ENCODE peak calls at places on chromosomes 3 and 15, in five cellular contexts. One of them, this sample, is unnamed.

GRCh38 chr3:9747267-9747666 is 2.5 kb upstream of the OGG1 start:
- DNase-seq in AG09309: no peak
- DNase-seq in aorta: no peak
- DNase-seq in CD8-positive, alpha-beta memory T cell: no peak
- DNase-seq in heart left ventricle: no peak
- DNase-seq in this sample: no peak

GRCh38 chr15:68492855-68493254 is 60.9 kb upstream of the ITGA11 start:
- DNase-seq in CD8-positive, alpha-beta memory T cell: no peak
- DNase-seq in heart left ventricle: no peak
- DNase-seq in AG09309: no peak
- DNase-seq in aorta: no peak
- DNase-seq in this sample: no peak

GRCh38 chr3:146554168-146554760 is 9.9 kb upstream of the PLSCR1 start:
- DNase-seq in CD8-positive, alpha-beta memory T cell: no peak
- DNase-seq in aorta: no peak
- DNase-seq in heart left ventricle: no peak
- DNase-seq in AG09309: no peak
- DNase-seq in this sample: no peak

GRCh38 chr3:4350789-4351163 is 47.6 kb downstream of the SETMAR start:
- DNase-seq in aorta: no peak
- DNase-seq in heart left ventricle: peak
- DNase-seq in CD8-positive, alpha-beta memory T cell: peak
- DNase-seq in AG09309: peak
- DNase-seq in this sample: no peak

GRCh38 chr3:51686512-51687215 is 15.6 kb downstream of the TEX264 start:
- DNase-seq in CD8-positive, alpha-beta memory T cell: peak
- DNase-seq in AG09309: no peak
- DNase-seq in aorta: peak
- DNase-seq in heart left ventricle: peak
- DNase-seq in this sample: peak

GRCh38 chr3:175713263-175713662 is 854.1 kb downstream of the NAALADL2 start:
- DNase-seq in CD8-positive, alpha-beta memory T cell: no peak
- DNase-seq in AG09309: no peak
- DNase-seq in heart left ventricle: no peak
- DNase-seq in aorta: no peak
- DNase-seq in this sample: no peak

GRCh38 chr3:161163297-161163696 is 57.8 kb upstream of the NMD3 start:
- DNase-seq in AG09309: peak
- DNase-seq in CD8-positive, alpha-beta memory T cell: no peak
- DNase-seq in aorta: no peak
- DNase-seq in heart left ventricle: no peak
- DNase-seq in this sample: no peak

GRCh38 chr3:133439563-133439962 is 39.7 kb downstream of the BFSP2 start:
- DNase-seq in heart left ventricle: no peak
- DNase-seq in aorta: no peak
- DNase-seq in AG09309: no peak
- DNase-seq in CD8-positive, alpha-beta memory T cell: no peak
- DNase-seq in this sample: no peak

GRCh38 chr3:61452536-61452991 is 108.8 kb upstream of the PTPRG start:
- DNase-seq in CD8-positive, alpha-beta memory T cell: no peak
- DNase-seq in heart left ventricle: no peak
- DNase-seq in AG09309: no peak
- DNase-seq in aorta: no peak
- DNase-seq in this sample: no peak

GRCh38 chr15:76752549-76752948 is 152.6 kb downstream of the SCAPER start:
- DNase-seq in heart left ventricle: no peak
- DNase-seq in aorta: no peak
- DNase-seq in AG09309: no peak
- DNase-seq in CD8-positive, alpha-beta memory T cell: no peak
- DNase-seq in this sample: no peak

GRCh38 chr3:155420869-155421486 is 127.5 kb upstream of the STRIT1 start:
- DNase-seq in CD8-positive, alpha-beta memory T cell: no peak
- DNase-seq in AG09309: no peak
- DNase-seq in aorta: no peak
- DNase-seq in heart left ventricle: no peak
- DNase-seq in this sample: no peak

GRCh38 chr3:71430941-71431552 is 152.5 kb downstream of the FOXP1 start:
- DNase-seq in heart left ventricle: no peak
- DNase-seq in CD8-positive, alpha-beta memory T cell: no peak
- DNase-seq in AG09309: no peak
- DNase-seq in aorta: no peak
- DNase-seq in this sample: no peak

GRCh38 chr3:134965849-134966248 is 170.8 kb downstream of the EPHB1 start:
- DNase-seq in AG09309: no peak
- DNase-seq in heart left ventricle: no peak
- DNase-seq in CD8-positive, alpha-beta memory T cell: no peak
- DNase-seq in aorta: no peak
- DNase-seq in this sample: no peak

GRCh38 chr3:194573680-194574437 is 59.4 kb downstream of the TMEM44 start:
- DNase-seq in AG09309: no peak
- DNase-seq in heart left ventricle: peak
- DNase-seq in CD8-positive, alpha-beta memory T cell: no peak
- DNase-seq in aorta: no peak
- DNase-seq in this sample: peak

GRCh38 chr15:73873889-73874511 is 636 bp downstream of the TBC1D21 start:
- DNase-seq in aorta: no peak
- DNase-seq in heart left ventricle: no peak
- DNase-seq in CD8-positive, alpha-beta memory T cell: no peak
- DNase-seq in AG09309: peak
- DNase-seq in this sample: no peak

GRCh38 chr3:99711361-99711760 is 73.0 kb downstream of the COL8A1 start:
- DNase-seq in AG09309: no peak
- DNase-seq in aorta: peak
- DNase-seq in heart left ventricle: no peak
- DNase-seq in CD8-positive, alpha-beta memory T cell: no peak
- DNase-seq in this sample: no peak

GRCh38 chr3:182979103-182979697 is 1.1 kb downstream of the DCUN1D1 start:
- DNase-seq in heart left ventricle: no peak
- DNase-seq in aorta: no peak
- DNase-seq in CD8-positive, alpha-beta memory T cell: no peak
- DNase-seq in AG09309: no peak
- DNase-seq in this sample: no peak

GRCh38 chr3:111714305-111714704 is 119.2 kb upstream of the ZBED2 start:
- DNase-seq in AG09309: no peak
- DNase-seq in aorta: no peak
- DNase-seq in heart left ventricle: no peak
- DNase-seq in CD8-positive, alpha-beta memory T cell: no peak
- DNase-seq in this sample: no peak

GRCh38 chr15:36696191-36696590 is 116.8 kb downstream of the CDIN1 start:
- DNase-seq in CD8-positive, alpha-beta memory T cell: no peak
- DNase-seq in AG09309: no peak
- DNase-seq in aorta: no peak
- DNase-seq in heart left ventricle: no peak
- DNase-seq in this sample: no peak

GRCh38 chr3:179299999-179300613 is 22.7 kb upstream of the ZNF639 start:
- DNase-seq in aorta: no peak
- DNase-seq in CD8-positive, alpha-beta memory T cell: no peak
- DNase-seq in AG09309: no peak
- DNase-seq in heart left ventricle: no peak
- DNase-seq in this sample: no peak

GRCh38 chr3:117131259-117131658 is 421.7 kb downstream of the TUSC7 start:
- DNase-seq in AG09309: no peak
- DNase-seq in aorta: no peak
- DNase-seq in heart left ventricle: no peak
- DNase-seq in CD8-positive, alpha-beta memory T cell: no peak
- DNase-seq in this sample: no peak

GRCh38 chr3:70820397-70820796 is 508.0 kb upstream of the MDFIC2 start:
- DNase-seq in CD8-positive, alpha-beta memory T cell: no peak
- DNase-seq in aorta: no peak
- DNase-seq in heart left ventricle: no peak
- DNase-seq in AG09309: no peak
- DNase-seq in this sample: no peak

GRCh38 chr3:119595639-119596329 is 1.9 kb upstream of the PLA1A start:
- DNase-seq in heart left ventricle: no peak
- DNase-seq in CD8-positive, alpha-beta memory T cell: no peak
- DNase-seq in aorta: no peak
- DNase-seq in AG09309: no peak
- DNase-seq in this sample: no peak

GRCh38 chr3:112610121-112610520 is 30.8 kb downstream of the CCDC80 start:
- DNase-seq in aorta: no peak
- DNase-seq in CD8-positive, alpha-beta memory T cell: no peak
- DNase-seq in heart left ventricle: no peak
- DNase-seq in AG09309: peak
- DNase-seq in this sample: no peak

GRCh38 chr3:49378249-49378899 is 20.2 kb upstream of the GPX1 start:
- DNase-seq in AG09309: peak
- DNase-seq in CD8-positive, alpha-beta memory T cell: no peak
- DNase-seq in heart left ventricle: no peak
- DNase-seq in aorta: peak
- DNase-seq in this sample: no peak

GRCh38 chr3:156643729-156644389 is 30.5 kb upstream of the TIPARP start:
- DNase-seq in heart left ventricle: no peak
- DNase-seq in AG09309: no peak
- DNase-seq in CD8-positive, alpha-beta memory T cell: peak
- DNase-seq in aorta: peak
- DNase-seq in this sample: no peak